ENCODE peak calls at places on chromosomes 7 and 10, in four cellular contexts. O is cardiac muscle cell; J is ovary; K is CD8-positive, alpha-beta memory T cell. Y is an unnamed sample.

GRCh38 chr10:29465384-29465783 is 169.4 kb downstream of the SVIL start:
- DNase-seq in K (no peak), J (peak; percentile 6), O (no peak), Y (no peak)

GRCh38 chr7:87359366-87359765 is 13.9 kb downstream of the CROT start:
- DNase-seq in J (no peak), O (no peak), K (no peak), Y (no peak)

GRCh38 chr7:105678811-105679495 is 97.7 kb upstream of the EFCAB10 start:
- DNase-seq in O (no peak), K (no peak), J (peak; percentile 80), Y (no peak)

GRCh38 chr7:157652954-157653826 is 316.4 kb downstream of the DNAJB6 start:
- DNase-seq in J (no peak), K (no peak), O (no peak), Y (no peak)

GRCh38 chr7:27423290-27423689 is 180.7 kb downstream of the EVX1 start:
- DNase-seq in J (no peak), K (no peak), O (no peak), Y (no peak)

GRCh38 chr10:2866569-2866968 is 200.8 kb upstream of the PFKP start:
- DNase-seq in K (no peak), J (no peak), O (no peak), Y (no peak)

GRCh38 chr7:4052126-4052525 is 630.0 kb upstream of the FOXK1 start:
- DNase-seq in K (no peak), J (no peak), O (no peak), Y (no peak)

GRCh38 chr10:117322258-117322657 is 53.0 kb downstream of the PDZD8 start:
- DNase-seq in J (no peak), O (peak; percentile 13), K (no peak), Y (no peak)

GRCh38 chr10:104735036-104735435 is 93.9 kb downstream of the SORCS3 start:
- DNase-seq in J (no peak), O (peak; percentile 66), K (no peak), Y (no peak)

GRCh38 chr10:31353574-31353973 is 34.6 kb downstream of the ZEB1 start:
- DNase-seq in O (no peak), J (no peak), K (no peak), Y (peak; percentile 22)

GRCh38 chr10:73586583-73586984 is 4.6 kb downstream of the USP54 start:
- DNase-seq in O (no peak), J (peak; percentile 39), K (no peak), Y (peak; percentile 36)

GRCh38 chr7:75815381-75816046 is 1.9 kb upstream of the CCL24 start:
- DNase-seq in J (no peak), K (no peak), O (no peak), Y (no peak)

GRCh38 chr10:79446451-79447020 is 1.1 kb upstream of the ZCCHC24 start:
- DNase-seq in J (peak; percentile 78), O (peak; percentile 94), K (peak; percentile 67), Y (peak; percentile 43)

GRCh38 chr10:73590881-73591577 is at the start of gene USP54:
- DNase-seq in K (no peak), O (peak; percentile 25), J (no peak), Y (no peak)

GRCh38 chr7:15397921-15398560 is 163.8 kb downstream of the AGMO start:
- DNase-seq in O (no peak), J (no peak), K (no peak), Y (no peak)

GRCh38 chr7:5284304-5285281 is 1.9 kb downstream of the SLC29A4 start:
- DNase-seq in K (no peak), O (peak; percentile 82), J (peak; percentile 45), Y (peak; percentile 78)
- H3K4me3 ChIP-seq in K (no peak overlapping the region), O (no peak overlapping the region), J (no peak overlapping the region), Y (no peak overlapping the region)

GRCh38 chr10:69459101-69459805 is 8.0 kb downstream of the TSPAN15 start:
- DNase-seq in J (no peak), O (no peak), K (no peak), Y (no peak)
- H3K4me1 ChIP-seq in J (no peaks in the 10 kb centered on the region), O (peaks cover 77% of the 10 kb centered on the region), K (no peaks in the 10 kb centered on the region), Y (peaks cover 14% of the 10 kb centered on the region)

GRCh38 chr7:91345449-91345848 is 81.2 kb downstream of the FZD1 start:
- DNase-seq in K (no peak), O (no peak), J (no peak), Y (no peak)
- H3K27ac ChIP-seq in K (no peak overlapping the region), O (no peak overlapping the region), J (no peak overlapping the region), Y (no peak overlapping the region)

DNA sequence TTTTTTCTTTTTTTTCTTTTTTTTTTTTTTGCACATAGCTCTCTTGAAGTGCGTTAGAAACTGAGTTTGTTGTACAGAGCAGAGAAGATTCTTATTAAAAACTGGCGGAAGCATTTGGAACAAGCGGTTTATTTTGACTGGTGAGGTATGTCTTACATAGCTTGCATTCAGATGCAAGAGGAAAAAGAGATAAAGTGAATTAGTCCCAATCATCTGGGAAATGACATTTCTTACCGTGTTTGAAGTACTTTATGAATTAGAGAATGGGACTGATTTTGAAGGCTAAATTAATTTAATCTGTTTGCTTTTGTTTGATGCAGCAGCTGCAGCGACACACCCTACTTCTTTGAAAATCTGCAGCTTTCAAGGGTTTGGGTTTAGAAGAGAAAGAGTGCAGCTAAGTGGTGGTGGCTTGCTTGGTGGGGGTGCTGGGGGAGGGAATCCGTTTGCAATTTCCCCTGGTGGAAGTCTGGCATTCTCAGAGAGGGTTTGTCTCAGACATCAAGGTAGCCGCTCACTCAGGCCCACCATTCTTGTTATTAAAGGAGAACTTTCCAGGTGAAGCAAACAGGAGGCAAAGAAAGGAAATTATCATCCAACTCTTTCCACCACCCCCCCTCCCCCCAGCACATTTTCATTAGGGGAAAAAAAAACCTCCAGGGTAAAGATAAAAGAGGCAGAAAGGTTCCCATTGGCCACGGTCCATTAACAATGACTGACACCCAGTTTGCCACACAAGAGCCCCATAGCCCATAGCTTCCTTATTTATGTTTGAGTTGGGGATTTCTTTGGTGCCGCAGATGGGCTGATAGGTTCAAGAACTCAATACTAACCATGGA is 231.7 kb downstream of the SKIDA1 start:
- DNase-seq in K (no peak), J (no peak), O (no peak), Y (no peak)
- H3K4me3 ChIP-seq in K (no peak overlapping the region), J (no peak overlapping the region), O (peak overlapping the region; percentile 26), Y (peak overlapping the region; percentile 6)

DNA sequence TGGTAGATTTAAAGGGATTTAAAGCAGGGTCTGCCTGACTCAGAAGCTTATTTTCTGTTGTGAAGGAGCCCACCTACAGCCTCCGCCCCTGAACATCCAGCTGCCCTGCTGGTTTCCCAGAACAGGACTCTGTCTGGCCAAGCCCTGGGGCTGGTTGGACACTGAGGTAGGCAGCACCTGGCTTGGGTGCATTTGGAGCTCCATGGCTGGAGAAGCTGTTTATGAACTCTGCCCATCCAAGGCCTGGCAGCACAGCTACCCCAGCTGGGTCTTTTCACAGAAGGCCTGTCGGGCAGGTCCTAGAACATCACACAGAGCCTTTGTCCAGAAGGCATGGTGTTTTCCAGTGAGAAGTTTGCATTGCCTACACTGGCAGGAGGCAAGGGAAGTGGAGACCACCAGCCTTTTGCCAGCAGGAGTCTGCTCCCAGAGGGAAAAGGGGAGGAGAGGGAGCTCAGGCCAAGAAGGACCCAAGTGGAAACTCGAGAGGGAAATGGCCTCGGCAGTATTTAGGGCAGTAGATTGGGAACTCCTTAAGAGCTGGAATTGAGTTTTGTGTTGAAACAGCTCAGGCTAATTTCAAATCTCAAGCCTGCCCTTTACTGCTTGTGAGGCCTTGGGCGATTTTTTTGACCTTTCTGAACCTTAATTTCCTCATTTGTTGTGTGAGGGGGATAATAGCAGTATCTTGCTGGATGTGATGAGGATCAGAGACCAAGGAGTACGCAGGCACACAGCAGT is 12.4 kb upstream of the PDCD4 start:
- DNase-seq in O (no peak), J (no peak), K (no peak), Y (no peak)
- H3K4me1 ChIP-seq in O (peaks cover 19% of the 10 kb centered on the region), J (peaks cover 18% of the 10 kb centered on the region), K (peaks cover 90% of the 10 kb centered on the region), Y (peaks cover 8% of the 10 kb centered on the region)

Y was measured in SJSA1.